ENCODE peak calls at places on chromosome 9, in seven cellular contexts. U, A, Q, C, P, I and V are unnamed samples.

GRCh38 chr9:89078860-89079259 is 87.6 kb downstream of the S1PR3 start:
- DNase-seq in U (no peak), A (no peak), Q (no peak), C (no peak), P (no peak), I (peak; percentile 47), V (no peak)

GRCh38 chr9:93558503-93558902 is 17.9 kb upstream of the PHF2 start:
- DNase-seq in U (no peak), A (no peak), Q (no peak), C (no peak), P (no peak), I (no peak), V (no peak)

GRCh38 chr9:115086461-115086860 is 31.5 kb downstream of the TNC start:
- DNase-seq in U (no peak), A (no peak), Q (no peak), C (no peak), P (no peak), I (no peak), V (no peak)

GRCh38 chr9:17349816-17350215 is 215.0 kb downstream of the CNTLN start:
- DNase-seq in U (no peak), A (no peak), Q (no peak), C (no peak), P (no peak), I (peak; percentile 27), V (no peak)

GRCh38 chr9:125829743-125830142 is 82.6 kb downstream of the PBX3 start:
- DNase-seq in U (no peak), A (no peak), Q (no peak), C (peak; percentile 11), P (peak; percentile 70), I (peak; percentile 7), V (no peak)

GRCh38 chr9:129071526-129072131 is 9.3 kb upstream of the DOLPP1 start:
- DNase-seq in U (peak; percentile 84), A (peak; percentile 92), Q (no peak), C (no peak), P (peak; percentile 40), I (no peak), V (no peak)

GRCh38 chr9:108186996-108187395 is 668.8 kb downstream of the ACTL7B start:
- DNase-seq in U (no peak), A (no peak), Q (no peak), C (no peak), P (no peak), I (peak; percentile 67), V (no peak)

GRCh38 chr9:131464354-131465000 is 38.2 kb upstream of the POMT1 start:
- DNase-seq in U (no peak), A (no peak), Q (no peak), C (no peak), P (no peak), I (no peak), V (no peak)

GRCh38 chr9:113837349-113837748 is 38.8 kb upstream of the ZNF618 start:
- DNase-seq in U (no peak), A (no peak), Q (no peak), C (no peak), P (no peak), I (no peak), V (no peak)

GRCh38 chr9:78035369-78035993 is 3.9 kb upstream of the GNAQ start:
- DNase-seq in U (peak; percentile 74), A (no peak), Q (peak; percentile 34), C (peak; percentile 92), P (peak; percentile 69), I (peak; percentile 67), V (peak; percentile 53)

GRCh38 chr9:81468084-81468595 is 221.2 kb downstream of the TLE1 start:
- DNase-seq in U (no peak), A (no peak), Q (no peak), C (no peak), P (no peak), I (no peak), V (no peak)

GRCh38 chr9:118446962-118447490 is 742.8 kb downstream of the TLR4 start:
- DNase-seq in U (no peak), A (no peak), Q (no peak), C (no peak), P (no peak), I (no peak), V (no peak)

GRCh38 chr9:89734561-89734960 is 129.7 kb downstream of the GADD45G start:
- DNase-seq in U (no peak), A (no peak), Q (no peak), C (no peak), P (no peak), I (no peak), V (no peak)

GRCh38 chr9:104927912-104928740 is at the start of gene ABCA1:
- DNase-seq in U (peak; percentile 82), A (peak; percentile 87), Q (peak; percentile 71), C (no peak), P (peak; percentile 90), I (peak; percentile 83), V (peak; percentile 81)

GRCh38 chr9:112112941-112113399 is 62.1 kb downstream of the SUSD1 start:
- DNase-seq in U (no peak), A (peak; percentile 64), Q (no peak), C (peak; percentile 17), P (peak; percentile 31), I (peak; percentile 28), V (no peak)

GRCh38 chr9:24846248-24846912 is 300.7 kb upstream of the IZUMO3 start:
- DNase-seq in U (no peak), A (no peak), Q (no peak), C (no peak), P (no peak), I (no peak), V (no peak)

GRCh38 chr9:93666279-93666784 is 89.9 kb downstream of the PHF2 start:
- DNase-seq in U (no peak), A (no peak), Q (no peak), C (no peak), P (peak; percentile 1), I (no peak), V (peak; percentile 31)

GRCh38 chr9:109114670-109115069 is 5.1 kb downstream of the TMEM245 start:
- DNase-seq in U (no peak), A (no peak), Q (no peak), C (no peak), P (peak; percentile 21), I (no peak), V (no peak)

GRCh38 chr9:109779711-109780452 is at the start of gene PALM2AKAP2:
- DNase-seq in U (peak; percentile 66), A (peak; percentile 76), Q (peak; percentile 18), C (peak; percentile 51), P (peak; percentile 31), I (peak; percentile 82), V (peak; percentile 84)

GRCh38 chr9:16417101-16417500 is 453.4 kb downstream of the BNC2 start:
- DNase-seq in U (no peak), A (no peak), Q (no peak), C (no peak), P (no peak), I (peak; percentile 73), V (no peak)